ENCODE peak calls at places on chromosomes 12 and 14, in seven cellular contexts. V is activated T-helper 9 cell treated with anti-CD3 and anti-CD28 coated beads, Interleukin-2, amount 50 U/mL, for 16 hours; N is GM12891; B is stimulated activated naive CD8-positive, alpha-beta T cell treated with anti-CD3 and anti-CD28 coated beads, Interleukin-15, Interleukin-2, amounts not matched to agents 100 U/mL and 50 U/mL, for 24 hours; M is progenitor cell of endocrine pancreas; T is GM13976; E is hippocampal formation. C is an unnamed sample.

GRCh38 chr12:53258541-53259539 is 9.3 kb upstream of the ESPL1 start:
- DNase-seq in T (no peak), M (no peak), V (no peak), B (no peak), N (no peak), E (no peak), C (no peak)

GRCh38 chr12:92977326-92977725 is 48.2 kb upstream of the EEA1 start:
- DNase-seq in T (no peak), N (no peak), B (no peak), E (no peak), V (no peak), M (no peak), C (no peak)

GRCh38 chr12:115620816-115621215 is 656.7 kb downstream of the MED13L start:
- DNase-seq in T (no peak), M (no peak), B (no peak), N (no peak), E (no peak), V (no peak), C (no peak)

GRCh38 chr12:107488666-107489065 is 196.9 kb upstream of the PWP1 start:
- DNase-seq in V (no peak), B (no peak), T (no peak), M (no peak), N (no peak), E (no peak), C (no peak)

GRCh38 chr14:61460853-61461611 is 139.7 kb downstream of the PRKCH start:
- DNase-seq in B (peak; percentile 61), N (no peak), E (no peak), M (no peak), V (no peak), T (no peak), C (peak; percentile 82)

GRCh38 chr14:22174412-22174811 is 414.6 kb downstream of the DAD1 start:
- DNase-seq in T (no peak), N (no peak), E (no peak), V (no peak), M (no peak), B (no peak), C (no peak)

GRCh38 chr14:53953828-53954550 is 2.6 kb downstream of the BMP4 start:
- DNase-seq in N (no peak), B (peak; percentile 8), T (no peak), V (no peak), M (no peak), E (no peak), C (peak; percentile 74)

GRCh38 chr14:38143651-38144505 is 63.8 kb upstream of the SSTR1 start:
- DNase-seq in V (no peak), M (no peak), N (no peak), T (no peak), B (no peak), E (peak; percentile 13), C (peak; percentile 82)

GRCh38 chr12:19194963-19195362 is 65.4 kb downstream of the PLEKHA5 start:
- DNase-seq in B (no peak), T (no peak), N (no peak), M (no peak), E (no peak), V (no peak), C (peak; percentile 52)

GRCh38 chr12:16606201-16606849 is 363 bp upstream of the LMO3 start:
- DNase-seq in B (no peak), T (peak; percentile 38), E (peak; percentile 62), M (peak; percentile 56), V (no peak), N (peak; percentile 5), C (peak; percentile 86)

GRCh38 chr12:62291888-62292760 is 31.9 kb downstream of the USP15 start:
- DNase-seq in T (no peak), M (no peak), E (no peak), N (no peak), B (peak; percentile 57), V (no peak), C (peak; percentile 74)

GRCh38 chr14:94203473-94204210 is 29.5 kb downstream of the PPP4R4 start:
- DNase-seq in V (no peak), M (no peak), E (no peak), B (no peak), T (no peak), N (no peak), C (no peak)

GRCh38 chr14:75132374-75133086 is 5.7 kb upstream of the NEK9 start:
- DNase-seq in M (peak; percentile 49), E (peak; percentile 81), N (no peak), V (no peak), B (peak; percentile 48), T (peak; percentile 47), C (peak; percentile 83)

GRCh38 chr14:37062191-37062803 is 110.1 kb downstream of the SLC25A21 start:
- DNase-seq in T (no peak), E (no peak), B (no peak), N (no peak), M (no peak), V (no peak), C (no peak)

GRCh38 chr14:102377696-102378095 is 15.0 kb downstream of the TECPR2 start:
- DNase-seq in E (no peak), B (no peak), N (no peak), V (no peak), M (no peak), T (no peak), C (no peak)

GRCh38 chr12:124637586-124637985 is 70.2 kb upstream of the NCOR2 start:
- DNase-seq in M (no peak), B (no peak), T (no peak), E (no peak), V (no peak), N (no peak), C (peak; percentile 26)

GRCh38 chr12:99121476-99121965 is 476.4 kb downstream of the APAF1 start:
- DNase-seq in T (no peak), V (no peak), N (no peak), B (no peak), E (no peak), M (no peak), C (no peak)

GRCh38 chr12:12585115-12585862 is 22.6 kb upstream of the DUSP16 start:
- DNase-seq in T (no peak), M (no peak), B (no peak), E (no peak), V (no peak), N (no peak), C (no peak)

GRCh38 chr14:24075485-24076301 is 4.3 kb downstream of the CPNE6 start:
- DNase-seq in T (peak; percentile 63), N (peak; percentile 58), M (no peak), E (no peak), V (no peak), B (no peak), C (peak; percentile 68)

GRCh38 chr14:68662395-68662794 is 130.5 kb downstream of the ZFP36L1 start:
- DNase-seq in B (no peak), V (no peak), N (no peak), E (no peak), T (no peak), M (no peak), C (no peak)

GRCh38 chr12:46386360-46386867 is 13.8 kb upstream of the SLC38A2 start:
- DNase-seq in B (no peak), M (no peak), V (no peak), T (peak; percentile 12), N (no peak), E (no peak), C (peak; percentile 17)

GRCh38 chr14:80212025-80212402 is 710 bp upstream of the DIO2 start:
- DNase-seq in N (no peak), T (peak; percentile 25), E (no peak), B (no peak), V (no peak), M (no peak), C (no peak)

GRCh38 chr12:121530600-121531355 is 50.0 kb downstream of the KDM2B start:
- DNase-seq in E (no peak), V (peak; percentile 55), N (peak; percentile 53), M (no peak), B (peak; percentile 69), T (peak; percentile 72), C (peak; percentile 44)

GRCh38 chr14:104795781-104796681 is 483 bp upstream of the AKT1 start:
- DNase-seq in E (no peak), N (peak; percentile 84), M (no peak), V (peak; percentile 47), B (peak; percentile 74), T (peak; percentile 92), C (peak; percentile 80)

GRCh38 chr12:82299617-82300016 is 58.6 kb downstream of the CCDC59 start:
- DNase-seq in E (no peak), N (no peak), T (no peak), V (no peak), M (no peak), B (no peak), C (peak; percentile 62)

GRCh38 chr12:121560392-121561021 is 20.3 kb downstream of the KDM2B start:
- DNase-seq in V (no peak), T (peak; percentile 77), M (no peak), E (no peak), B (no peak), N (no peak), C (no peak)

GRCh38 chr12:72057330-72057911 is 118.8 kb downstream of the TPH2 start:
- DNase-seq in T (no peak), V (no peak), B (no peak), N (no peak), M (no peak), E (no peak), C (peak; percentile 96)

GRCh38 chr12:120858306-120859088 is 45.7 kb downstream of the SPPL3 start:
- DNase-seq in N (no peak), T (no peak), M (no peak), B (no peak), V (no peak), E (no peak), C (no peak)

GRCh38 chr12:49838973-49839633 is 3.8 kb downstream of the BCDIN3D start:
- DNase-seq in N (no peak), B (peak; percentile 37), M (no peak), V (no peak), T (peak; percentile 54), E (no peak), C (peak; percentile 51)

GRCh38 chr14:30160608-30161007 is 233.0 kb upstream of the PRKD1 start:
- DNase-seq in V (no peak), B (no peak), M (no peak), E (no peak), N (no peak), T (no peak), C (no peak)

GRCh38 chr14:61280092-61280525 is 1.0 kb downstream of the TMEM30B start:
- DNase-seq in N (no peak), E (no peak), T (no peak), V (peak; percentile 36), M (no peak), B (peak; percentile 49), C (peak; percentile 75)

GRCh38 chr14:88242426-88242825 is 80.6 kb downstream of the KCNK10 start:
- DNase-seq in V (no peak), E (peak; percentile 35), B (no peak), T (no peak), M (no peak), N (no peak), C (peak; percentile 15)

GRCh38 chr12:121800694-121801600 is 2.9 kb upstream of the SETD1B start:
- DNase-seq in M (no peak), B (peak; percentile 78), E (peak; percentile 56), N (no peak), V (peak; percentile 66), T (no peak), C (peak; percentile 75)

GRCh38 chr14:96754162-96754844 is 42.9 kb upstream of the VRK1 start:
- DNase-seq in B (no peak), T (no peak), V (no peak), E (no peak), M (no peak), N (no peak), C (peak; percentile 43)

GRCh38 chr12:7542046-7542445 is 38.5 kb upstream of the CD163 start:
- DNase-seq in T (no peak), B (no peak), E (no peak), M (no peak), V (no peak), N (no peak), C (no peak)